ENCODE peak calls at places on chromosomes 16 and 17, in eight cellular contexts. T is AG09309, W is GM12865, L is astrocyte of the spinal cord, U is sigmoid colon, Y is IMR-90, D is fibroblast of lung, I is upper lobe of right lung. R is an unnamed sample.
A peak's percentile ranks its signal among the peaks of the same experiment; 100 is the strongest.

GRCh38 chr17:601462-602303 is 113.0 kb downstream of the VPS53 start:
- DNase-seq in T (no peak), W (no peak), L (no peak), U (peak; percentile 73), Y (peak; percentile 87), D (peak; percentile 80), I (no peak), R (no peak)

GRCh38 chr16:84881702-84882521 is 62.1 kb downstream of the CRISPLD2 start:
- DNase-seq in T (peak; percentile 87), W (no peak), L (peak; percentile 93), U (no peak), Y (peak; percentile 97), D (peak; percentile 94), I (no peak), R (no peak)

GRCh38 chr17:38453951-38454421 is 25.7 kb downstream of the ARHGAP23 start:
- DNase-seq in T (no peak), W (no peak), L (peak; percentile 52), U (no peak), Y (peak; percentile 38), D (peak; percentile 50), I (no peak), R (no peak)

GRCh38 chr17:1186923-1187771 is 7.4 kb upstream of the ABR start:
- DNase-seq in T (peak; percentile 46), W (peak; percentile 90), L (peak; percentile 86), U (peak; percentile 95), Y (peak; percentile 84), D (peak; percentile 80), I (peak; percentile 93), R (peak; percentile 90)

GRCh38 chr16:83345846-83346245 is 461.9 kb upstream of the HSBP1 start:
- DNase-seq in T (no peak), W (no peak), L (no peak), U (no peak), Y (no peak), D (no peak), I (no peak), R (peak; percentile 21)

GRCh38 chr16:74465281-74465680 is 44.0 kb upstream of the CLEC18B start:
- DNase-seq in T (no peak), W (no peak), L (no peak), U (no peak), Y (no peak), D (no peak), I (no peak), R (no peak)

GRCh38 chr16:56369202-56369601 is 56.1 kb downstream of the AMFR start:
- DNase-seq in T (no peak), W (no peak), L (no peak), U (no peak), Y (no peak), D (no peak), I (no peak), R (no peak)

GRCh38 chr16:70662991-70663523 is 16.7 kb downstream of the IL34 start:
- DNase-seq in T (no peak), W (no peak), L (no peak), U (peak; percentile 64), Y (no peak), D (no peak), I (peak; percentile 60), R (no peak)

GRCh38 chr16:3028716-3029319 is 5.0 kb downstream of the THOC6 start:
- DNase-seq in T (no peak), W (no peak), L (no peak), U (no peak), Y (no peak), D (no peak), I (no peak), R (peak; percentile 66)

GRCh38 chr16:70476272-70477020 is 22.1 kb downstream of the FCSK start:
- DNase-seq in T (peak; percentile 23), W (peak; percentile 96), L (peak; percentile 68), U (no peak), Y (peak; percentile 83), D (peak; percentile 85), I (no peak), R (no peak)

GRCh38 chr16:71618429-71618828 is 7.6 kb upstream of the MARVELD3 start:
- DNase-seq in T (no peak), W (no peak), L (no peak), U (no peak), Y (no peak), D (no peak), I (no peak), R (no peak)

GRCh38 chr17:18959071-18959844 is 7.3 kb downstream of the SLC5A10 start:
- DNase-seq in T (no peak), W (no peak), L (peak; percentile 26), U (no peak), Y (no peak), D (peak; percentile 24), I (no peak), R (no peak)
- TF ChIP-seq CTCF in T (no peak), W (no peak), L (no peak), U (no peak), Y (no peak), D (no peak), I (no peak), R (no peak)

GRCh38 chr17:74738051-74738996 is 1.3 kb downstream of the RAB37 start:
- DNase-seq in T (no peak), W (peak; percentile 91), L (no peak), U (no peak), Y (no peak), D (no peak), I (no peak), R (no peak)

GRCh38 chr17:74739227-74739831 is 2.3 kb downstream of the RAB37 start:
- DNase-seq in T (no peak), W (no peak), L (no peak), U (no peak), Y (no peak), D (no peak), I (no peak), R (no peak)

GRCh38 chr17:74734256-74734655 is 2.8 kb upstream of the RAB37 start:
- DNase-seq in T (no peak), W (no peak), L (no peak), U (no peak), Y (no peak), D (no peak), I (no peak), R (no peak)

GRCh38 chr17:74736423-74737298 is at the start of gene RAB37:
- DNase-seq in T (no peak), W (peak; percentile 59), L (no peak), U (no peak), Y (no peak), D (no peak), I (peak; percentile 81), R (peak; percentile 50)

DNA sequence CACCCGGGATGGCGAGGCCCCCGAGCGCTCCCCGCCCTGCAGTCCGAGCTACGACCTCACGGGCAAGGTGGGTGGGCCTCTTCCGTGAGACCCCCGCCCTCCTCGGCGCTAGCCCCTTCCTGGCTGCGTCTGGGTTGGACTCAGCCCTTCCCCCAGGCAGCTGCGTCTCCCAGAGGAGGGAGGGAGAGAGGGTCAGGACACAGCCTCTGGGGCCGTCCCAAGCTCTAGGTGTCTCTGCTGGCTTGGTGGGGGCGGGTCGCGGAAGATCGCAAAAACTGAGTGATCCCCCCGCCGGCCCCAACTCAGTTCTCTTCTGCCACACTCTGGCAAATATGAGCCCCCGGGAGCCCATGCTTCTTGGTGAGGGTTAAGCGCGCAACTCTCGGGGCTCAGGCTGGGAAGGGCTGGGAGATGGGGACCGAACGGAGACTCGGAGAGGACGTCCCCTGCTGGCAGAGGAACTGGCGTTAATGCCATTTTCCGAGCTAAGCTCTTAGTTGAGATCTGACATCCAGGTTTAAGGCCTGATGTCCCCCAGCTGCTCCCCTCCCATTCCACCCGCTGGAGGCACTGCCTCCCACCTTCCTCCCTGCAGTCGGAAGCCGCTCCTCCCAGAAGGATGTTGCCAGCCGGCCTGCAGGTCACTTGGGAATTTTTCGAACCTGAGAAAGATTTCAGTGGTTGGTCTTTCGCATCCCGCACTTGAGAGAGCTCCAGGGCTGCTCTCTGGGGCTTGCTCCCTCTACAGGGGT is 419 bp downstream of the RAB37 start:
- DNase-seq in T (no peak), W (peak; percentile 56), L (no peak), U (no peak), Y (no peak), D (peak; percentile 11), I (no peak), R (peak; percentile 68)
- TF ChIP-seq CTCF in T (peak; percentile 38), W (peak; percentile 65), L (peak; percentile 35), U (no peak), Y (peak; percentile 33), D (peak; percentile 23), I (peak; percentile 40), R (peak; percentile 34)

DNA sequence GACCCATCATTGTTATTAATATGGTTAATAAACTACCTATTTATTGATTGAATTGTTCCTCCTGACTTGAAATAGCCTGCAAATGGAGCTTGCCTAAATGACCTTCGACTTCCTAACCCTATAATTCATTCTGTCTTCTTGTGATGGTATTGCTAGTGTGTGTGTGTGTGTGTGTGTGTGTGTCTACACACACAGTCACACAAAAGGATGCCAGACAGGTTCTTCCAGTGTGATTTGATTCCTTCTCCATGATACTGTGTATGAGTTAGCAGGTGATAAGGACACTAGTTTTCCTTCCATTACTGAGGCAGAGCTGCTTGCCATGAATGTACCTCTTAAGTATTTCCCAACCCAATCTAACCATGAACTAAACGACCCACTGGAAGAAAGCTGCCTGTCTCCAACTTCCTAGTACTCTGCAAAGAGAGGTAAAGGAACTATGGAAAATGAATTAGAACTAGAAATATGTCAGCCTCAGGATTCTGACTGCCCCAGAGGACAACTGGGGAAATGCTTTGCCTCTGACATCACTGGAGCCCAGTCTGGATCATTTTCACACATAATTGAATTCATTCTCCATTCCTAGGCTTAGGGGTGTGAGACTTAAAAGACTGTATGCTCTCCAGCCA is 3.5 kb upstream of the CDC6 start:
- DNase-seq in T (peak; percentile 50), W (no peak), L (peak; percentile 90), U (no peak), Y (peak; percentile 83), D (peak; percentile 95), I (no peak), R (no peak)
- TF ChIP-seq CTCF in T (peak; percentile 30), W (no peak), L (peak; percentile 42), U (no peak), Y (peak; percentile 37), D (peak; percentile 15), I (peak; percentile 21), R (peak; percentile 2)

GRCh38 chr17:83104577-83105505 is 25.4 kb downstream of the METRNL start:
- DNase-seq in T (no peak), W (no peak), L (no peak), U (no peak), Y (no peak), D (no peak), I (no peak), R (no peak)
- TF ChIP-seq CTCF in T (no peak), W (no peak), L (no peak), U (no peak), Y (no peak), D (no peak), I (no peak), R (no peak)

GRCh38 chr16:9225527-9226316 is 134.3 kb downstream of the HAPSTR1 start:
- DNase-seq in T (no peak), W (peak; percentile 28), L (no peak), U (peak; percentile 30), Y (no peak), D (no peak), I (no peak), R (peak; percentile 39)
- TF ChIP-seq CTCF in T (peak; percentile 41), W (peak; percentile 48), L (peak; percentile 9), U (no peak), Y (peak; percentile 22), D (peak; percentile 22), I (peak; percentile 20), R (peak; percentile 50)

GRCh38 chr17:66900126-66901010 is 64.1 kb upstream of the CACNG4 start:
- DNase-seq in T (no peak), W (no peak), L (peak; percentile 8), U (no peak), Y (peak; percentile 55), D (peak; percentile 11), I (peak; percentile 6), R (no peak)
- TF ChIP-seq CTCF in T (peak; percentile 33), W (no peak), L (peak; percentile 23), U (no peak), Y (peak; percentile 41), D (peak; percentile 10), I (peak; percentile 41), R (peak; percentile 39)

GRCh38 chr16:90010676-90011075 is 8.6 kb downstream of the DBNDD1 start:
- DNase-seq in T (no peak), W (no peak), L (no peak), U (no peak), Y (no peak), D (no peak), I (no peak), R (no peak)
- TF ChIP-seq CTCF in T (no peak), W (no peak), L (no peak), U (no peak), Y (no peak), D (no peak), I (no peak), R (no peak)

R was measured in glutamatergic neuron.